ENCODE peak calls at places on chromosomes 16 and 17, in eight cellular contexts. N, Q, Y, H, U, G, P and X are unnamed samples.

GRCh38 chr17:81517339-81518112 is 4.9 kb upstream of the ACTG1 start:
- DNase-seq in N (peak), Q (no peak), Y (no peak), H (no peak), U (peak), G (no peak), P (peak), X (no peak)

GRCh38 chr17:48439875-48440505 is 10.0 kb upstream of the SKAP1 start:
- DNase-seq in N (no peak), Q (peak), Y (no peak), H (no peak), U (no peak), G (no peak), P (no peak), X (no peak)

GRCh38 chr16:86918637-86919036 is 340.3 kb downstream of the FOXL1 start:
- DNase-seq in N (no peak), Q (no peak), Y (no peak), H (no peak), U (no peak), G (no peak), P (no peak), X (no peak)

GRCh38 chr17:27049104-27049784 is 244.7 kb upstream of the WSB1 start:
- DNase-seq in N (no peak), Q (no peak), Y (peak), H (no peak), U (no peak), G (no peak), P (no peak), X (no peak)

GRCh38 chr17:49565948-49566491 is 9.7 kb upstream of the NXPH3 start:
- DNase-seq in N (no peak), Q (peak), Y (no peak), H (no peak), U (no peak), G (peak), P (peak), X (no peak)

GRCh38 chr16:81585785-81586184 is 141.2 kb downstream of the CMIP start:
- DNase-seq in N (peak), Q (no peak), Y (no peak), H (no peak), U (no peak), G (no peak), P (no peak), X (no peak)

GRCh38 chr16:69724981-69725479 is 1.3 kb downstream of the NQO1 start:
- DNase-seq in N (no peak), Q (peak), Y (no peak), H (no peak), U (no peak), G (no peak), P (no peak), X (no peak)

GRCh38 chr16:50884066-50884860 is 142.4 kb downstream of the CYLD start:
- DNase-seq in N (peak), Q (no peak), Y (no peak), H (no peak), U (no peak), G (no peak), P (no peak), X (no peak)

GRCh38 chr16:15899538-15900100 is 11.2 kb upstream of the CEP20 start:
- DNase-seq in N (peak), Q (peak), Y (peak), H (no peak), U (no peak), G (peak), P (no peak), X (peak)

GRCh38 chr17:70947215-70947614 is 777.9 kb downstream of the KCNJ2 start:
- DNase-seq in N (no peak), Q (no peak), Y (no peak), H (no peak), U (no peak), G (no peak), P (no peak), X (no peak)

GRCh38 chr17:70947636-70948565 is 778.6 kb downstream of the KCNJ2 start:
- DNase-seq in N (no peak), Q (no peak), Y (no peak), H (no peak), U (no peak), G (no peak), P (no peak), X (no peak)

DNA sequence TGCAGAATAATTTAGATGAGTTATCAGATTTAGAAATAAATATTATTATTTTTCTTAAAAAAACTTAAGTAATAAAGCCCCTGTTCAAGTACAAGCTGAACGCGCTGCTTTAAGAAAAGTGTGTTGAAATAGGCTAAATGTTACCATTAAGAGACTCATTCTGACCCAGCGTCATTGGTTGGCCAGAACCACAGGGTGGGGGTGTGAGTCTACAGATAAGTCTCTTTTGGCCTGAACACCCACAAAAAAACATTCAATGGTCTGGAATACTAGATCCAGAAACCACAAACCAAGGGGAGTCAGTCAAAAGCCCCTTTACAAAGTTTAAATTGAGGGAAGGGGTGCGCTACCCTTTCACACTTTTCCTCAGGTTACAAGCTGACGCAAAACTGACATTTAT is 776.1 kb downstream of the KCNJ2 start:
- DNase-seq in N (peak), Q (peak), Y (no peak), H (no peak), U (no peak), G (peak), P (no peak), X (no peak)
- TF ChIP-seq CTCF in N (peak), Q (no peak), Y (no peak), H (no peak), U (no peak), G (peak), P (no peak), X (no peak)

GRCh38 chr16:19560078-19560477 is 4.6 kb downstream of the VPS35L start:
- DNase-seq in N (no peak), Q (no peak), Y (no peak), H (no peak), U (no peak), G (no peak), P (no peak), X (no peak)

GRCh38 chr16:19559242-19559910 is 3.9 kb downstream of the VPS35L start:
- DNase-seq in N (no peak), Q (peak), Y (peak), H (peak), U (no peak), G (peak), P (no peak), X (peak)

GRCh38 chr16:19555186-19555937 is at the start of gene VPS35L:
- DNase-seq in N (peak), Q (peak), Y (peak), H (peak), U (peak), G (peak), P (peak), X (peak)

DNA sequence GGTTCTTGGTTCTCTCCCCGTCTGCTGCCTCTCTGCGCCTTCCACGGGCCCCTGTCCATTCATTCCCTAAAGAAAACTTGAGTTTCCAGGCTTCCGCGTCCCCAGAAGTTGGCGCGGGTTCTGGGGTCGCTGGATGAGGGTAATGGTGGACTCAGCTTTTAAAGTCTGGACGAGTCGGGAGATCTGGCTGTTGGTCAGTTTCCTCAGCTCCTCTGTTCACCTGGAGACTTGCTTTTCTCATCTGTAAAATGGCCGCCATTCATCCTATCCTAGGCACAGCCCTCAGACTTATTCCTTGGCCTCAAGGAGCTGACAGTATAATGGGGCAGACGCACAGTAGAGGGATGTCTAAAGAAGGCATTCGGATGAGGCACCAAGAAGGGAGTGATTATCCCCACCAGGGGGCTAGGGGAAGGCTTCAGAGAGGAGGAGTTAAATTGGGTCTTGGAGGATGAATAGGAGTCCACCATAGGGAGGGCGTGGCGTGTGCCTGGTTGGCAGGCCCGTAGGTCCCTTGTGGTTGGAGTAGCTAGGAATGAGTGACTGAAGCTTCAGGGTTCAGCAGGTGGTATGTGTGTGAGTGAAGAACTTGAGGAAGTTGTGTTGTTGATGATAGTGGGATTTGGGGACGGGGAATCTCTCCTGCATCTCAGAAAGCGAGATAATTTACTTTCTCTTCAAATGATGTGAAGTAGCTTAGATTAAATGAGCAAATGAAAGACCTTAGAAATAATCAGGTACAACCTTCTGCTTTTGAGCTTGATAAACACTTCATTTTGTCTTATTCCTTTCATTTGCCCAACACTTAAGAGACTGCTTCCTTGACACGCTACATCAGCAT is 655 bp downstream of the VPS35L start:
- DNase-seq in N (peak), Q (peak), Y (no peak), H (no peak), U (peak), G (peak), P (no peak), X (peak)
- TF ChIP-seq CTCF in N (peak), Q (peak), Y (no peak), H (no peak), U (peak), G (no peak), P (no peak), X (peak)

GRCh38 chr17:76011951-76012350 is 11.3 kb downstream of the CDK3 start:
- DNase-seq in N (no peak), Q (no peak), Y (no peak), H (no peak), U (no peak), G (no peak), P (no peak), X (no peak)

GRCh38 chr17:76013377-76013932 is 12.8 kb downstream of the CDK3 start:
- DNase-seq in N (no peak), Q (no peak), Y (no peak), H (no peak), U (no peak), G (no peak), P (no peak), X (no peak)

GRCh38 chr17:76014100-76014924 is 12.8 kb downstream of the EVPL start:
- DNase-seq in N (peak), Q (peak), Y (peak), H (no peak), U (peak), G (peak), P (peak), X (peak)

GRCh38 chr17:76017481-76018339 is 9.4 kb downstream of the EVPL start:
- DNase-seq in N (no peak), Q (no peak), Y (no peak), H (no peak), U (no peak), G (no peak), P (peak), X (no peak)

DNA sequence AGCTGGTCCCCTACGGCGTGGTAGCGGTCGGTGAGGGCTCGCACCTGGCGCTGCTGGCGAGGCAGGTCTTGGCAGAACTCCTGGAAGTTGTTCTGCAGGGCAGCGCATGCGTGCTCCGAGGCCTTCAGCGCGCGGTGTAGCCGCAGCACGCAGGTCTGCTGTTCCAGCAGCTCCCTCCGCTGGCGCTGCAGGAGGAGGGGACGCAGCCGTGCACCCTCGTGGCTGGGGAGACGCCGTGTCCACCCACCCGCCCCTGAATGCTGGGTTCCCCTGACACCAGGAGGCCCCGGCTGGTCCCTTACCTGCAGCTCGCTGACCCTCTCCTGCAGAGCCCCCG is 12.2 kb downstream of the EVPL start:
- DNase-seq in N (peak), Q (no peak), Y (no peak), H (no peak), U (no peak), G (no peak), P (no peak), X (no peak)
- TF ChIP-seq CTCF in N (no peak), Q (no peak), Y (no peak), H (no peak), U (no peak), G (no peak), P (no peak), X (no peak)

DNA sequence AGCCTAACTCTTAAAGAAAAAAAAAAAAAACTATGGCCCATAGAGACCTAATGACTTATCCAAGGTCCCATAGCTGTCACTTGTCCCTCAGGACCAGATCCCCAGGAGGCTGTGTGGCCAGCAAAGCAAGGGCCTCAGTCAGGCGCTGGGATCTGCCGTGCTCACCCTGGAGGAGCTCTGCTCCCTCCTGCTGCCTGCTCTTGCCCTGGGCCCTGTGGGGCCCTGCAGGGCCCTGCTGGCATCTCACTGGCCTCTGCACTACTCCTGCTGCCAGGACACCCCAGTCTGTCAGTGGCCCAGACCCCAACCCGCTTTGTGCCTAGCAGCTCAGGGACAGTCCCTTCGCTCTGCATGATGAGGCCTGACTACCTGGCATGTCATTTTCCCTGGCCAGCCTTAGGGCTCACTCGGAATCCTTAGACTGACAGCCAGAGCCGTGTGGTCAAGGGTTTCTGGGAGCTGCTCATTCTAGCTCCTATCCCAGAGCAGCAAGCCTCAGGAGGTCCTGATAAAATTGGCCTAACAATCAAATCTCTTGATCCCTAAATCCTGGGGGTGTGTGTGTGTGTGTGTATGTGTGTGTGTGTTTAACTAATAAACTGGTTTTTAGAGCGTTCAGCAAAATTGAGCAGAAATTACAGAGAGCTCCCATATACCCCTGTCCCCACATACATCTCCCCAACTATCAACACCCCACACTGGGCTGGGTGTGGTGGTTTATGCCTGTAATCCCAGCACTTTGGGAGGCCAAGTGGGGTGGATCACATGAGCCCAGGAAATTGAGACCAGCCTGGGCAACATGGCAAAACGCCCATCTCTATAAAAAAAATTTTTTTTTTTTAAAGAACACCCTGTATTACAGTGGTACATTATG is 21.7 kb downstream of the KATNIP start:
- DNase-seq in N (no peak), Q (no peak), Y (no peak), H (no peak), U (no peak), G (no peak), P (no peak), X (no peak)
- TF ChIP-seq CTCF in N (no peak), Q (no peak), Y (no peak), H (no peak), U (no peak), G (no peak), P (no peak), X (no peak)

DNA sequence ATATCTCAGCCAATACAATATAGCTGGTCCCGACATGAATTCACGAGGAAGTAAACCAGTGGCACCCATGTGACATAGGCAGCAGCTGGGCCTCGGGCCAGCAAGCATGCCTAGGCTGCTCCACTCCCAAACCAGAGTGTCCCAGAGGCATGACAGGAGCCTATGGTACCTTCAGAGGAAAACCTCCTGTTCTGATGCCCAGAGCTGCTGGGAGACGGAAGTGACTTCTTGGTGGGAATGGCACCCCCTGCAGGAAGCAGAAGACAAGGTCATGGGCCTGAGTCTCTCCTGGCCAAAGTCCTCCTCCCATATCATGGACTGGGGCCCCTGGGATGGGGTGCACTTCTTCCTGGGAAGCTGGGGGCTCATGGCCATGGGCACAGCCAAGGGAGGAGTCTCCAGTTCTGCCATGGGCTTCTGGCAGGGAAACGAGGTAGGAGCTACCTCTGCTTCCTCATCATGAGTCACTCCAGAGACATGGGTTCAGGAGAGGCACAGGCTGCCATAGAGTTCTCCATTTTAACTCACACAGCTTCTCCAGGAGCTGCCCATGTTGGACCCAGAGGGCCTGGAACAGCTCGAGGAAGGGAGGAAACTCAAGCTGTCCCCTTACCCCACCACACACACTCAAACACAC is 13.4 kb downstream of the FBF1 start:
- DNase-seq in N (peak), Q (peak), Y (peak), H (no peak), U (no peak), G (no peak), P (no peak), X (no peak)
- TF ChIP-seq CTCF in N (peak), Q (peak), Y (no peak), H (peak), U (peak), G (peak), P (peak), X (peak)

GRCh38 chr17:8154608-8155152 is 2.5 kb upstream of the PER1 start:
- DNase-seq in N (no peak), Q (no peak), Y (no peak), H (no peak), U (no peak), G (no peak), P (no peak), X (no peak)
- TF ChIP-seq CTCF in N (no peak), Q (no peak), Y (no peak), H (no peak), U (no peak), G (no peak), P (no peak), X (no peak)

DNA sequence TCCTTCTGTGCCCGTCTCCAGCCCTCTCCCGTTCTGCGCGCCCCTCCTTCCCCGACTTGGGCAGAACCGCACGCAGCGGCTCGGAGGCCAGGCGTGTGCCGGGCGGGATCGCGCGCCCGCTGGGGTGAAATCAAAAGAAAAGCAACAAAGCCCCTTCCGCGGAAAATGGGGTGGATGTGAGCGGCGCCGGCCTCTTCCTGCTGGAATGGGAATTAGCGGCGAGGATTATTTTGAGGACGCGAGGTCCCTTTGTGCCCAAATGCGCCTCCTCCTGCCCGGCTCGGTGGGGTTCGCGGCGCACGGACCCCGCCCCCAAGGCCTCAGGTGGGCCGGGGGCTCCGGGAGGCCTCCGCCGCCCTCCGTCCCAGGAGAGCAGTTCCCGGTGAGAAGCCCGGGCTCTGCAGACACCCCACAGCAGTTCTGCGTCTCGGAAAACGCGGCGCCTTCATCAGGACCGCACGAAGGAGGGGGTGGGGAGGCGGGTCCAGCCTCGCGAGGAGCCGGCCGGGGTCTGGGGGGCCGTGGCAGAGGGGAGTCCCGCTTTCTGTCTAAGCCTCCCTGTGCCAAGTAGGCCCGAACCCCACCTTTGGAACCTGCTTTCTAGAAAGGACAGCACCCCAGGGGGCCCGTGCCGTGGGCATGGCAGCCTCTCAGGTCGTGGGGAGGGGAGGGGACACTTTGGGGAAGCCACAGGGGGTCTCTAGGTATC is 91.0 kb upstream of the CBX4 start:
- DNase-seq in N (no peak), Q (peak), Y (no peak), H (no peak), U (no peak), G (no peak), P (no peak), X (no peak)
- TF ChIP-seq CTCF in N (no peak), Q (no peak), Y (no peak), H (no peak), U (no peak), G (no peak), P (no peak), X (no peak)